ENCODE peak calls at places on chromosomes 3 and 15, in four cellular contexts. L is GM12878, Z is H1, G is HepG2. N is an unnamed sample.

GRCh38 chr15:63473999-63474809 is 30.2 kb upstream of the USP3 start:
- DNase-seq in L (peak; percentile 97), Z (peak; percentile 62), G (peak; percentile 99), N (peak; percentile 55)

GRCh38 chr3:159765025-159765859 is 223.4 kb upstream of the IL12A start:
- DNase-seq in L (no peak), Z (peak; percentile 67), G (no peak), N (peak; percentile 54)

GRCh38 chr15:47750740-47751262 is 33.5 kb downstream of the SEMA6D start:
- DNase-seq in L (no peak), G (no peak), Z (no peak), N (no peak)

GRCh38 chr15:66027268-66027806 is 158.0 kb downstream of the RAB11A start:
- DNase-seq in Z (no peak), L (no peak), G (no peak), N (no peak)

GRCh38 chr15:98144388-98144787 is 183.9 kb downstream of the ARRDC4 start:
- DNase-seq in L (no peak), G (no peak), Z (no peak), N (no peak)

GRCh38 chr3:167728176-167728575 is 6.5 kb downstream of the PDCD10 start:
- DNase-seq in L (no peak), Z (no peak), G (no peak), N (no peak)

GRCh38 chr3:48130321-48130881 is 57.8 kb downstream of the CDC25A start:
- DNase-seq in G (no peak), Z (no peak), L (no peak), N (no peak)

GRCh38 chr3:148146947-148147346 is 550.8 kb upstream of the AGTR1 start:
- DNase-seq in G (no peak), Z (no peak), L (no peak), N (no peak)

GRCh38 chr15:43132830-43133428 is 457 bp upstream of the TMEM62 start:
- DNase-seq in Z (no peak), G (no peak), L (no peak), N (peak; percentile 17)

GRCh38 chr3:192825657-192826200 is 91.9 kb downstream of the MB21D2 start:
- DNase-seq in G (peak; percentile 28), L (no peak), Z (no peak), N (no peak)

GRCh38 chr3:187906416-187906815 is 161.1 kb upstream of the BCL6 start:
- DNase-seq in L (no peak), G (no peak), Z (no peak), N (no peak)

GRCh38 chr3:51434746-51435323 is 43.8 kb downstream of the RBM15B start:
- DNase-seq in G (peak; percentile 48), L (peak; percentile 5), Z (peak; percentile 54), N (peak; percentile 30)

GRCh38 chr3:188280627-188281026 is 126.7 kb downstream of the LPP start:
- DNase-seq in Z (no peak), L (no peak), G (no peak), N (no peak)

GRCh38 chr3:49397470-49397869 is 14.3 kb downstream of the RHOA start:
- DNase-seq in G (no peak), Z (no peak), L (no peak), N (no peak)

GRCh38 chr3:20930034-20930433 is 744.0 kb upstream of the SGO1 start:
- DNase-seq in L (no peak), Z (no peak), G (no peak), N (peak; percentile 33)

GRCh38 chr3:9653565-9654248 is 4.4 kb downstream of the MTMR14 start:
- DNase-seq in Z (no peak), L (peak; percentile 46), G (no peak), N (no peak)

GRCh38 chr15:37758412-37758811 is 176.0 kb upstream of the TMCO5A start:
- DNase-seq in G (peak; percentile 22), Z (no peak), L (no peak), N (no peak)

GRCh38 chr15:61907753-61908086 is 152.5 kb downstream of the VPS13C start:
- DNase-seq in L (no peak), Z (no peak), G (no peak), N (no peak)

GRCh38 chr3:73399106-73399505 is 225.6 kb downstream of the PDZRN3 start:
- DNase-seq in G (no peak), Z (no peak), L (no peak), N (no peak)

GRCh38 chr15:90021108-90021507 is 20.0 kb downstream of the ZNF710 start:
- DNase-seq in G (no peak), Z (no peak), L (no peak), N (no peak)

GRCh38 chr3:99920530-99921376 is 103.1 kb downstream of the CMSS1 start:
- DNase-seq in L (no peak), G (peak; percentile 97), Z (no peak), N (peak; percentile 23)

GRCh38 chr3:175146258-175146657 is 287.1 kb downstream of the NAALADL2 start:
- DNase-seq in G (no peak), Z (no peak), L (no peak), N (no peak)

GRCh38 chr15:85071061-85071460 is 89.4 kb downstream of the PDE8A start:
- DNase-seq in L (no peak), G (no peak), Z (no peak), N (no peak)

GRCh38 chr3:154775821-154776548 is 304.1 kb upstream of the MME start:
- DNase-seq in Z (no peak), L (no peak), G (no peak), N (no peak)

GRCh38 chr3:133925960-133926735 is 30.5 kb upstream of the RAB6B start:
- DNase-seq in G (no peak), Z (peak; percentile 37), L (no peak), N (no peak)

GRCh38 chr15:60392986-60393811 is 4.6 kb downstream of the ANXA2 start:
- DNase-seq in L (no peak), G (peak; percentile 99), Z (no peak), N (no peak)
- TF ChIP-seq ATF3 in L (no peak), G (peak; percentile 85), Z (no peak), N (no peak)

GRCh38 chr15:41291065-41291631 is 41.2 kb downstream of the OIP5 start:
- DNase-seq in G (no peak), L (peak; percentile 84), Z (no peak), N (no peak)

GRCh38 chr15:41286665-41287333 is 45.6 kb downstream of the OIP5 start:
- DNase-seq in Z (no peak), G (no peak), L (no peak), N (no peak)

GRCh38 chr15:41292521-41292920 is 39.9 kb downstream of the OIP5 start:
- DNase-seq in Z (no peak), L (no peak), G (no peak), N (no peak)

GRCh38 chr15:41288464-41288863 is 43.9 kb downstream of the OIP5 start:
- DNase-seq in L (no peak), Z (no peak), G (no peak), N (no peak)

DNA sequence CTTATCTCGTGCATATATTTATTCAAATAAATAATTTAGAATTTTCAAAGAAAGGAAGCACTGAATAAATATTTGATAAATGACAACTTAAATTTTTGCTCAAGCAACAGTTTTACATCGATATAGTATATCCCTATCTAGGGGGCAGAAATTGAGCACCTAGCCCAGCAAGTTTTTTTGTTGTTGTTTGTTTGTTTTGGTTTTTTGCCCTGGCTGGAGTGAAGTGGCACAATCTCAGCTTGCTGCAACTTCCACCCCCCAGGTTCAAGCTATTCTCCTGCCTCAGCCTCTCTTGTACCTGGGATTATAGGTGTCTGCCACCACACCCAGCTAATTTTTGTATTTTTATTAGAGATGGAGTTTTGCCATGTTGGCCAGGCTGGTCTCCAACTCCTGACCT is 42.4 kb downstream of the OIP5 start:
- DNase-seq in Z (no peak), G (no peak), L (no peak), N (no peak)
- TF ChIP-seq ATF3 in Z (no peak), G (no peak), L (no peak), N (no peak)

GRCh38 chr3:113746955-113747718 is at the start of gene ATP6V1A:
- DNase-seq in G (peak; percentile 11), L (no peak), Z (peak; percentile 79), N (peak; percentile 72)
- TF ChIP-seq ATF3 in G (no peak), L (no peak), Z (peak; percentile 0), N (no peak)

DNA sequence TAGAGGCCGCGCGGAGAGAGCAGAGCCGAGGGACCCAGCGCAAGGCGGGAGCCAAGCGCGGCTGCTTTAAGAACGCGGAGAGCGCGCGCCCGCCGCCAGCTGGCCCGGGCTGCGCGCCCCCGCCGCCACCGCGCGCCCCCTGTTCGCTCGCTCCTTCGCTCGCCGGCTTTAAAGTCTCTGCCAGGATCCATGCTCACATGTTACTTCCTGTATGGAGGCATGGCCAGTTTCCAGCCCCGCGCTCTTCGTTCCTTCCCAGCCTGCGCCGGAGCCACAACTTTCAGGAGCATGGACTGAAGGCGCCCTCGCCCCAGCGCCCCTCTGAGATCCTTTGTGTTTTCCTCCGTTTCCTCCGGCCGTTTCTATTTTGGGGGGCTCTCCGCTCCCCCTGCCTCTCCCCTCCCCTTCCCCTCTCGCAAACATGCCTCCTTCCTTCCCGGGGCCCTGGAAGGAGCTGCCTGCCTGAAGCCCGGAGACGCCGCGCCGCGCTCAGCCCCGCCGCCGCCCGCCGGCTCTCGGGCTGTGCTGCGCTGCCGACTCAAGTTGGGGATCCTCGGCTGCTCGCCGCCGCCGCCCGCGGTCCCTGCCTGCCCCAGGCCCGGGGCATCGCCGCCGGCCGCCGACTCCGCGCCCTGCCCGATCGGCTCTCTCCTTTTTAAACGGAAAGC is at the start of gene PTPRG:
- DNase-seq in L (no peak), Z (peak; percentile 83), G (peak; percentile 82), N (peak; percentile 78)
- TF ChIP-seq ATF3 in L (no peak), Z (no peak), G (no peak), N (no peak)